ENCODE peak calls at places on chromosomes 1 and 21, in six cellular contexts. O is T-cell, L is right lobe of liver, I is NCI-H1694 treated with DMSO at 0.1 percent for 48 hours, H is RCC 7860, C is mesothelial cell of epicardium. J is an unnamed sample.

GRCh38 chr1:160720366-160720765 is 8.7 kb upstream of the CD48 start:
- DNase-seq in O (no peak), L (no peak), I (no peak), H (no peak), C (no peak), J (no peak)

GRCh38 chr1:222616535-222616934 is 1.4 kb upstream of the MIA3 start:
- DNase-seq in O (no peak), L (no peak), I (no peak), H (no peak), C (no peak), J (peak)

GRCh38 chr1:45400049-45400448 is 59.8 kb upstream of the MUTYH start:
- DNase-seq in O (no peak), L (no peak), I (no peak), H (no peak), C (no peak), J (no peak)

GRCh38 chr1:19861034-19861433 is 21.2 kb upstream of the OTUD3 start:
- DNase-seq in O (no peak), L (no peak), I (no peak), H (no peak), C (no peak), J (peak)

GRCh38 chr21:34122047-34122446 is 48.7 kb downstream of the MRPS6 start:
- DNase-seq in O (no peak), L (no peak), I (no peak), H (no peak), C (no peak), J (no peak)

GRCh38 chr1:244160455-244161020 is 109.5 kb downstream of the ZBTB18 start:
- DNase-seq in O (no peak), L (no peak), I (no peak), H (no peak), C (no peak), J (no peak)

GRCh38 chr21:45552696-45553391 is 10.6 kb upstream of the SLC19A1 start:
- DNase-seq in O (no peak), L (peak), I (no peak), H (no peak), C (peak), J (no peak)

GRCh38 chr1:43987159-43988022 is 4.0 kb upstream of the CCDC24 start:
- DNase-seq in O (no peak), L (no peak), I (no peak), H (no peak), C (no peak), J (no peak)

GRCh38 chr1:8314346-8315280 is 3.3 kb upstream of the SLC45A1 start:
- DNase-seq in O (no peak), L (peak), I (peak), H (peak), C (peak), J (peak)

GRCh38 chr1:160053548-160054365 is 16.2 kb downstream of the KCNJ10 start:
- DNase-seq in O (no peak), L (no peak), I (no peak), H (no peak), C (no peak), J (no peak)

GRCh38 chr1:954927-955326 is 4.1 kb downstream of the NOC2L start:
- DNase-seq in O (no peak), L (no peak), I (no peak), H (no peak), C (no peak), J (no peak)

GRCh38 chr1:47431534-47431933 is 6.3 kb upstream of the FOXD2 start:
- DNase-seq in O (no peak), L (no peak), I (no peak), H (no peak), C (no peak), J (peak)

GRCh38 chr1:6790146-6790545 is 4.9 kb downstream of the CAMTA1 start:
- DNase-seq in O (no peak), L (no peak), I (no peak), H (no peak), C (no peak), J (no peak)

GRCh38 chr1:159239551-159240220 is 35.0 kb downstream of the ACKR1 start:
- DNase-seq in O (no peak), L (no peak), I (no peak), H (no peak), C (no peak), J (no peak)

GRCh38 chr1:159229486-159229885 is 24.8 kb downstream of the ACKR1 start:
- DNase-seq in O (no peak), L (peak), I (no peak), H (no peak), C (no peak), J (no peak)

J was measured in AG20443.